ENCODE peak calls at places on chromosomes 7 and 10, in five cellular contexts. S, G, U, J and N are unnamed samples.

GRCh38 chr10:67127441-67127840 is 201.6 kb downstream of the LRRTM3 start:
- DNase-seq in S (no peak), G (no peak), U (no peak), J (no peak), N (no peak)

GRCh38 chr10:35336921-35337741 is 822 bp downstream of the CCNY start:
- DNase-seq in S (peak; percentile 36), G (peak; percentile 37), U (peak; percentile 75), J (peak; percentile 40), N (no peak)

GRCh38 chr10:44660271-44660670 is 250.9 kb upstream of the TMEM72 start:
- DNase-seq in S (no peak), G (no peak), U (no peak), J (no peak), N (no peak)

GRCh38 chr7:7867835-7868234 is 100.8 kb upstream of the GLCCI1 start:
- DNase-seq in S (no peak), G (peak; percentile 11), U (no peak), J (no peak), N (no peak)

GRCh38 chr10:129579228-129579627 is 112.2 kb downstream of the MGMT start:
- DNase-seq in S (no peak), G (no peak), U (no peak), J (no peak), N (no peak)

GRCh38 chr10:5977471-5978370 is at the start of gene IL15RA:
- DNase-seq in S (peak; percentile 73), G (peak; percentile 90), U (peak; percentile 83), J (peak; percentile 73), N (peak; percentile 49)

GRCh38 chr10:122939819-122940543 is 14.0 kb downstream of the C10orf88 start:
- DNase-seq in S (no peak), G (no peak), U (no peak), J (no peak), N (no peak)

GRCh38 chr7:1359051-1359400 is 100.2 kb downstream of the MICALL2 start:
- DNase-seq in S (no peak), G (no peak), U (no peak), J (no peak), N (no peak)

GRCh38 chr7:94190599-94191061 is 186.5 kb upstream of the BET1 start:
- DNase-seq in S (no peak), G (no peak), U (no peak), J (no peak), N (no peak)

GRCh38 chr10:12214093-12214492 is 18.1 kb downstream of the CDC123 start:
- DNase-seq in S (no peak), G (peak; percentile 36), U (no peak), J (no peak), N (no peak)

GRCh38 chr7:55556031-55556430 is 16.3 kb downstream of the VOPP1 start:
- DNase-seq in S (no peak), G (no peak), U (no peak), J (no peak), N (no peak)

GRCh38 chr10:132241496-132241895 is 54.7 kb downstream of the DPYSL4 start:
- DNase-seq in S (no peak), G (no peak), U (no peak), J (no peak), N (no peak)

GRCh38 chr7:35035511-35035921 is 1.8 kb downstream of the DPY19L1 start:
- DNase-seq in S (no peak), G (peak; percentile 28), U (no peak), J (no peak), N (no peak)

GRCh38 chr10:101571573-101571925 is 16.5 kb downstream of the POLL start:
- DNase-seq in S (no peak), G (no peak), U (no peak), J (no peak), N (no peak)

GRCh38 chr10:132403511-132404168 is 6.6 kb downstream of the PWWP2B start:
- DNase-seq in S (no peak), G (no peak), U (no peak), J (no peak), N (no peak)

GRCh38 chr7:55246181-55246580 is 119.0 kb upstream of the LANCL2 start:
- DNase-seq in S (no peak), G (no peak), U (no peak), J (no peak), N (no peak)

GRCh38 chr7:22256702-22257101 is 100.3 kb downstream of the RAPGEF5 start:
- DNase-seq in S (no peak), G (no peak), U (no peak), J (no peak), N (no peak)

GRCh38 chr10:98267894-98268693 is at the start of gene LOXL4:
- DNase-seq in S (peak; percentile 62), G (no peak), U (peak; percentile 75), J (no peak), N (no peak)

GRCh38 chr7:100247152-100247757 is 27.5 kb downstream of the PVRIG start:
- DNase-seq in S (no peak), G (no peak), U (no peak), J (no peak), N (no peak)

GRCh38 chr7:8177109-8177933 is 84.6 kb downstream of the ICA1 start:
- DNase-seq in S (no peak), G (no peak), U (no peak), J (no peak), N (no peak)

GRCh38 chr10:5285186-5285585 is 79.6 kb upstream of the UCN3 start:
- DNase-seq in S (no peak), G (no peak), U (no peak), J (no peak), N (no peak)

GRCh38 chr7:31783221-31783620 is 96.2 kb downstream of the PPP1R17 start:
- DNase-seq in S (no peak), G (no peak), U (no peak), J (no peak), N (no peak)

GRCh38 chr10:116683061-116683601 is 59.2 kb downstream of the HSPA12A start:
- DNase-seq in S (no peak), G (no peak), U (no peak), J (no peak), N (no peak)

GRCh38 chr7:142533920-142534319 is 215.4 kb upstream of the PRSS1 start:
- DNase-seq in S (no peak), G (no peak), U (no peak), J (no peak), N (no peak)

GRCh38 chr7:142523821-142524460 is 225.3 kb upstream of the PRSS1 start:
- DNase-seq in S (no peak), G (no peak), U (no peak), J (no peak), N (no peak)

GRCh38 chr7:142534726-142535122 is 214.5 kb upstream of the PRSS1 start:
- DNase-seq in S (no peak), G (no peak), U (no peak), J (no peak), N (no peak)

DNA sequence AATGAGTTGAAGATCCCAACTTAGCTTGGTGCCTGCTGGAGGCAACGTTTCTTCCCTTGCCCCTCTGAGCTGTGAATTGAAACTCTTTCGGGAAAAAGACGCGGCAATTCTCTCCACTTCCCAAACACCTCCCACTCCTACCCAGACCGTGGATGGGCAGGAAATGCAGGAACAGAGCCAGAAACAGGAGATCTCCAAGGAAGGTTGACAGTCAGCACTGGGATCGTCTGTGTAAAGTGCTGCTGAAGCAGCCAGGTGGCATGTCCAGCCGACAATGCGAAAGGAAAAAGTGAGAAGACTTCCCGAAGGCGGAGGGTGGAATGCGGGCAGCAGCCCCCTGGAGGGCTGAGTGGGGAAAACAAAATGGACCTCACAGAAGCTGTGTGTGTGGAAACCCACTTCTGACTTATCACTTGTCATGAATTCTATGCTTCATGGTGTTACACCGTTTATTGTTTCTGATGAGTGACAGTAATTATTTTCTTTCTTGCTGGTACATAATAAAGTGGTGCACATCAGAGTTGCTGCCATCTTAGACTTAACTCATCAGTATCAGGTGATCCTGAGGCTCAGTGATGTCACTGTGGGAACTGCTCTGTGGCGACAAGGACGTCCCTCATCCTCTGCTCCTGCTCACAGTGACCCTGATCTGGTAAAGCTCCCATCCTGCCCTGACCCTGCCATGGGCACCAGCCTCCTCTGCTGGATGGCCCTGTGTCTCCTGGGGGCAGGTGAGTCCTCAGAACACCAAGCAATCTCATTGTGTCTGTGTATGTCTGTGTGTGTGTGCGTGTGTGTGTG is 220.5 kb upstream of the PRSS1 start:
- DNase-seq in S (no peak), G (no peak), U (no peak), J (no peak), N (no peak)
- TF ChIP-seq CTCF in S (no peak), G (no peak), U (no peak), J (no peak), N (no peak)

GRCh38 chr10:48600645-48601505 is 4.0 kb downstream of the ARHGAP22 start:
- DNase-seq in S (no peak), G (no peak), U (peak; percentile 33), J (no peak), N (no peak)

GRCh38 chr10:48601789-48602188 is 3.1 kb downstream of the ARHGAP22 start:
- DNase-seq in S (no peak), G (no peak), U (no peak), J (no peak), N (no peak)

GRCh38 chr10:48604039-48604407 is 850 bp downstream of the ARHGAP22 start:
- DNase-seq in S (no peak), G (no peak), U (peak; percentile 55), J (no peak), N (no peak)

GRCh38 chr10:48603421-48604038 is 1.3 kb downstream of the ARHGAP22 start:
- DNase-seq in S (no peak), G (no peak), U (peak; percentile 52), J (no peak), N (no peak)

DNA sequence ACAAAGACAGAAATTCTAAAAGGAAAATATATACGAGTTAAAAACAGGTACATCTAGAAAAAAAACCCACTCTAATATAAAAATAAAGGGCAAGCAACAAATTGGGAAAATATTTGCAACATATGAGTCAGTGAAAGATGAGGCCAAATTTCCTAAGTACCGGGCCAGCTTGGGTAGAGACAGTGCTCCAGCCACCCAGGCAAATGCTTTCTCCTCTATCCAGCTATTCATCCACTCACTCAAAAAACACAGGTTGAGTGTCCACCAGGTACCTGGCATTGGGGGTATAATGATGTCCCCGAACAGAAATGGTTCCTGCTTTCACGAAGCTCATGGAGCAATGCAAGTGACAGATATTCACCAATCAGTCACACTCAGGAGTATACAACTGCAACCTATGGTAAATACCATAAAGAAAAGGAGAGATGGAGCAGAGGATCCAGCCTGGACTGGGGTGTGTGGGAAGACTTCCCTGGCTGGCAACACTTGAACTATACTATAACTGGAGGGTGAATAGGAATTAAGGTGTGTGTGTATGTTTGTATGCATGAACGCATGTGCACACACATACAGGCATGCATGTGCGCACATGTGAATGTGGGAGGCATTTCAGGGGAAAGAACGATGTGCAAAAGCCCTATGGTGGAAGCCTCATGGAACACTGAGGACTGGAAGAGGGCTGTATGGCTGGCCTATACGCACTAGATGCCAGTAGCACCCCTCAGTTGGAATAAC is 2.3 kb downstream of the ARHGAP22 start:
- DNase-seq in S (no peak), G (no peak), U (peak; percentile 34), J (no peak), N (no peak)
- H3K4me3 ChIP-seq in S (no peak overlapping the region), G (no peak overlapping the region), U (no peak overlapping the region), J (peak overlapping the region; percentile 2), N (no peak overlapping the region)

DNA sequence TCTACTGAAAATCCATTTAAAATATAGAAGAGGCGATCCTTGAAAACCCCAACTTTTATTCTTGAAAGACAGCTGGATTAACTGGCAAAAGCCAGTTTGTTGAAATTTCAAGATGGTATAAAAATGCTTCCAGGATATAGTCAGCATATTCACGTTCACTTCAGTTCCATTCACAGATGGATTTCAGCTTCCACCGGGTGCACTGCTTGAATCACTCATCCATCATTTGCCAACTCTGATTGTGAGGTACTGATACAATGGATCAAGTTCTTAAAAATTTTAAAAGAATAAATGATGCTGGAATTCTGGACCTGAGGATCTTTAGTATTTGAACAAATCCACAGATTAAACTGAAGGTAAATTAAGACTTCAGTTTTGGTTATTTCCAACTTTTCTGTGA is 2.4 kb downstream of the PURB start:
- DNase-seq in S (no peak), G (no peak), U (no peak), J (no peak), N (no peak)
- H3K36me3 ChIP-seq in S (no peaks in the 10 kb centered on the region), G (no peaks in the 10 kb centered on the region), U (no peaks in the 10 kb centered on the region), J (no peaks in the 10 kb centered on the region), N (no peaks in the 10 kb centered on the region)

GRCh38 chr10:68603766-68604165 is 43.6 kb downstream of the TET1 start:
- DNase-seq in S (no peak), G (no peak), U (no peak), J (no peak), N (no peak)
- TF ChIP-seq CTCF in S (no peak), G (no peak), U (no peak), J (no peak), N (no peak)